ENCODE peak calls at places on chromosomes 7 and 10, in four cellular contexts. V, C, A and Y are unnamed samples.

GRCh38 chr10:94578790-94579189 is 33.2 kb downstream of the HELLS start:
- DNase-seq in A (no peak), C (no peak), V (no peak), Y (no peak)

GRCh38 chr10:43683451-43684197 is 34.9 kb upstream of the ZNF32 start:
- DNase-seq in A (peak; percentile 18), C (peak; percentile 72), V (peak; percentile 12), Y (peak; percentile 34)

GRCh38 chr10:86317949-86318725 is 48.5 kb downstream of the GRID1 start:
- DNase-seq in V (no peak), C (no peak), A (no peak), Y (no peak)

GRCh38 chr7:55431898-55432297 is 66.8 kb downstream of the LANCL2 start:
- DNase-seq in A (no peak), V (no peak), C (no peak), Y (no peak)

GRCh38 chr10:85557077-85557476 is 809.5 kb downstream of the GRID1 start:
- DNase-seq in A (peak; percentile 18), C (no peak), V (no peak), Y (no peak)

GRCh38 chr7:33183504-33183903 is 54.1 kb downstream of the BBS9 start:
- DNase-seq in V (no peak), C (no peak), A (no peak), Y (no peak)

GRCh38 chr10:115001506-115002381 is 63.7 kb downstream of the TRUB1 start:
- DNase-seq in C (no peak), A (no peak), V (peak; percentile 17), Y (peak; percentile 15)

GRCh38 chr10:67790534-67791408 is 47.2 kb downstream of the DNAJC12 start:
- DNase-seq in A (peak; percentile 55), C (no peak), V (peak; percentile 29), Y (no peak)

GRCh38 chr10:75404335-75405200 is 3.0 kb upstream of the ZNF503 start:
- DNase-seq in A (no peak), V (no peak), C (peak; percentile 65), Y (peak; percentile 33)

GRCh38 chr7:142496545-142496991 is 238.7 kb upstream of the PRSS58 start:
- DNase-seq in A (peak; percentile 39), V (peak; percentile 54), C (no peak), Y (no peak)

GRCh38 chr7:33766396-33766795 is 138.9 kb upstream of the BMPER start:
- DNase-seq in C (no peak), A (no peak), V (no peak), Y (no peak)

GRCh38 chr10:51700228-51700835 is 937 bp upstream of the CSTF2T start:
- DNase-seq in V (no peak), C (no peak), A (no peak), Y (no peak)

GRCh38 chr10:51698473-51699063 is 827 bp downstream of the CSTF2T start:
- DNase-seq in A (no peak), V (no peak), C (no peak), Y (no peak)

GRCh38 chr10:51696251-51696650 is 3.1 kb downstream of the CSTF2T start:
- DNase-seq in A (no peak), C (no peak), V (no peak), Y (no peak)

GRCh38 chr10:51699145-51699474 is 285 bp downstream of the CSTF2T start:
- DNase-seq in V (no peak), A (no peak), C (no peak), Y (no peak)

GRCh38 chr10:51699475-51700227 is at the start of gene CSTF2T:
- DNase-seq in V (peak; percentile 96), A (peak; percentile 97), C (peak; percentile 87), Y (peak; percentile 13)
- TF ChIP-seq POLR2A in V (peak; percentile 68), A (peak; percentile 73), C (peak; percentile 35), Y (peak; percentile 84)

DNA sequence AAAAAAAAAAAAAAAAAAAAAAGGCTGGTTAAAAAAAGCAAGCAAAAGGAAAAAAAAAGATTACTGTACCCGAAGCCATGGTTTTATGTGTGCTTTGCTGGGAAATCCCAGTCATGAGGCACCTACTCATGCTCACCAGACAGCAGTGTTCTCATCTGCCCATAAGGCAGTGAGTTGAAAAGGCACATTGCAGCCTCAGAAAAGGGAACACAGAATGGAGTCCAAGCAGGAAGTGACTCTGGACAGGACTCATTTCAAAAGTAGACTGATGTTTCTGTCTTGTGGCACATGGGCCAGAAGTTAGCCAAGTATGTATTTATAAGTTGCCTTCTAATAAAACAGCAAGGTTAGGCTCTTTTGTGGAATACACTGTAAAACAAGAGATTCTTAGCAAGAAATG is 40.2 kb downstream of the PDSS1 start:
- DNase-seq in V (peak; percentile 55), A (no peak), C (no peak), Y (peak; percentile 46)
- TF ChIP-seq POLR2A in V (no peak), A (no peak), C (no peak), Y (peak; percentile 80)

GRCh38 chr10:100535715-100536353 is at the start of gene HIF1AN:
- DNase-seq in V (peak; percentile 95), A (peak; percentile 97), C (peak; percentile 87), Y (peak; percentile 88)
- TF ChIP-seq POLR2A in V (peak; percentile 82), A (peak; percentile 87), C (peak; percentile 77), Y (peak; percentile 95)

GRCh38 chr7:80134536-80135305 is at the start of gene GNAI1:
- DNase-seq in V (peak; percentile 74), A (peak; percentile 78), C (peak; percentile 87), Y (no peak)
- TF ChIP-seq POLR2A in V (peak; percentile 66), A (peak; percentile 77), C (peak; percentile 24), Y (no peak)

GRCh38 chr10:26869528-26869927 is 8.8 kb upstream of the ABI1 start:
- DNase-seq in A (no peak), V (no peak), C (no peak), Y (no peak)
- TF ChIP-seq POLR2A in A (no peak), V (no peak), C (no peak), Y (no peak)